ENCODE peak calls at places on chromosomes 6 and 20, in ten cellular contexts. D, W, G, T, X, Y, P, H, O and E are unnamed samples.

GRCh38 chr6:1412908-1413307 is 23.5 kb downstream of the FOXF2 start:
- DNase-seq in D (no peak), W (no peak), G (no peak), T (no peak), X (no peak), Y (no peak), P (no peak), H (no peak), O (no peak), E (no peak)

GRCh38 chr6:29981211-29981812 is 39.0 kb downstream of the HLA-A start:
- DNase-seq in D (no peak), W (no peak), G (no peak), T (no peak), X (no peak), Y (no peak), P (no peak), H (no peak), O (no peak), E (no peak)

GRCh38 chr6:36616888-36617521 is 22.8 kb downstream of the SRSF3 start:
- DNase-seq in D (no peak), W (no peak), G (no peak), T (peak), X (no peak), Y (no peak), P (peak), H (peak), O (no peak), E (no peak)

GRCh38 chr6:135901776-135902524 is 50.4 kb downstream of the PDE7B start:
- DNase-seq in D (no peak), W (no peak), G (peak), T (no peak), X (peak), Y (no peak), P (peak), H (peak), O (no peak), E (peak)

GRCh38 chr6:141169419-141169818 is 963.3 kb upstream of the GJE1 start:
- DNase-seq in D (no peak), W (no peak), G (peak), T (no peak), X (peak), Y (no peak), P (no peak), H (no peak), O (no peak), E (peak)

GRCh38 chr6:48087448-48087847 is 23.5 kb downstream of the PTCHD4 start:
- DNase-seq in D (peak), W (no peak), G (no peak), T (peak), X (peak), Y (no peak), P (no peak), H (no peak), O (no peak), E (peak)

GRCh38 chr20:5928831-5929715 is 21.3 kb downstream of the TRMT6 start:
- DNase-seq in D (no peak), W (no peak), G (no peak), T (no peak), X (no peak), Y (no peak), P (no peak), H (no peak), O (no peak), E (no peak)

GRCh38 chr20:32583581-32584045 is 1.5 kb downstream of the NOL4L start:
- DNase-seq in D (peak), W (peak), G (no peak), T (no peak), X (no peak), Y (no peak), P (no peak), H (no peak), O (no peak), E (no peak)

GRCh38 chr6:154356118-154356517 is 485 bp downstream of the IPCEF1 start:
- DNase-seq in D (no peak), W (no peak), G (no peak), T (no peak), X (no peak), Y (no peak), P (no peak), H (no peak), O (no peak), E (no peak)

GRCh38 chr6:137734875-137735182 is 132.2 kb upstream of the TNFAIP3 start:
- DNase-seq in D (no peak), W (no peak), G (no peak), T (no peak), X (no peak), Y (no peak), P (no peak), H (no peak), O (no peak), E (peak)

GRCh38 chr6:37096025-37096424 is 73.9 kb upstream of the PIM1 start:
- DNase-seq in D (no peak), W (no peak), G (no peak), T (no peak), X (no peak), Y (no peak), P (no peak), H (no peak), O (no peak), E (no peak)

GRCh38 chr20:33279261-33279910 is 3.6 kb upstream of the BPIFB1 start:
- DNase-seq in D (no peak), W (no peak), G (no peak), T (no peak), X (no peak), Y (peak), P (no peak), H (no peak), O (no peak), E (no peak)

GRCh38 chr6:148999921-149000589 is 253.2 kb downstream of the UST start:
- DNase-seq in D (no peak), W (no peak), G (peak), T (no peak), X (peak), Y (no peak), P (peak), H (peak), O (peak), E (peak)

GRCh38 chr6:160071805-160072687 is 49.6 kb upstream of the SLC22A1 start:
- DNase-seq in D (peak), W (no peak), G (no peak), T (no peak), X (no peak), Y (no peak), P (no peak), H (no peak), O (no peak), E (no peak)

GRCh38 chr6:136652656-136653055 is 102.4 kb upstream of the MAP7 start:
- DNase-seq in D (no peak), W (no peak), G (no peak), T (no peak), X (no peak), Y (no peak), P (no peak), H (no peak), O (no peak), E (no peak)

GRCh38 chr20:53331151-53331973 is 262.3 kb downstream of the ZNF217 start:
- DNase-seq in D (no peak), W (no peak), G (peak), T (no peak), X (no peak), Y (peak), P (peak), H (no peak), O (no peak), E (peak)

GRCh38 chr6:3722785-3723184 is 28.7 kb downstream of the PXDC1 start:
- DNase-seq in D (no peak), W (no peak), G (no peak), T (no peak), X (no peak), Y (peak), P (no peak), H (no peak), O (no peak), E (no peak)

GRCh38 chr20:63003546-63003945 is 3.2 kb downstream of the BHLHE23 start:
- DNase-seq in D (no peak), W (no peak), G (no peak), T (no peak), X (no peak), Y (no peak), P (no peak), H (no peak), O (no peak), E (no peak)

GRCh38 chr20:11118802-11119380 is 445.1 kb upstream of the JAG1 start:
- DNase-seq in D (no peak), W (no peak), G (no peak), T (no peak), X (peak), Y (no peak), P (peak), H (no peak), O (no peak), E (no peak)

GRCh38 chr6:13611715-13612114 is 3.4 kb upstream of the NOL7 start:
- DNase-seq in D (peak), W (no peak), G (no peak), T (peak), X (no peak), Y (no peak), P (no peak), H (no peak), O (no peak), E (no peak)

GRCh38 chr6:40996591-40997247 is 42.3 kb downstream of the UNC5CL start:
- DNase-seq in D (no peak), W (peak), G (no peak), T (no peak), X (peak), Y (peak), P (no peak), H (peak), O (no peak), E (peak)
- TF ChIP-seq CTCF in D (no peak), W (no peak), G (no peak), T (no peak), X (no peak), Y (no peak), P (no peak), H (no peak), O (no peak), E (no peak)

GRCh38 chr6:128000363-128000762 is 99.5 kb upstream of the THEMIS start:
- DNase-seq in D (no peak), W (no peak), G (no peak), T (no peak), X (no peak), Y (no peak), P (no peak), H (no peak), O (no peak), E (no peak)
- TF ChIP-seq CTCF in D (no peak), W (no peak), G (no peak), T (no peak), X (no peak), Y (no peak), P (no peak), H (no peak), O (no peak), E (no peak)

GRCh38 chr6:5728726-5729434 is 277.8 kb downstream of the NRN1 start:
- DNase-seq in D (peak), W (no peak), G (no peak), T (no peak), X (peak), Y (no peak), P (peak), H (no peak), O (no peak), E (no peak)

GRCh38 chr6:5726976-5727718 is 279.6 kb downstream of the NRN1 start:
- DNase-seq in D (peak), W (no peak), G (no peak), T (no peak), X (peak), Y (no peak), P (no peak), H (no peak), O (no peak), E (peak)

GRCh38 chr6:5730586-5731263 is 276.0 kb downstream of the NRN1 start:
- DNase-seq in D (no peak), W (no peak), G (no peak), T (no peak), X (peak), Y (no peak), P (peak), H (no peak), O (no peak), E (peak)

GRCh38 chr6:5731435-5731834 is 275.3 kb downstream of the NRN1 start:
- DNase-seq in D (no peak), W (no peak), G (no peak), T (no peak), X (no peak), Y (no peak), P (no peak), H (no peak), O (no peak), E (no peak)

DNA sequence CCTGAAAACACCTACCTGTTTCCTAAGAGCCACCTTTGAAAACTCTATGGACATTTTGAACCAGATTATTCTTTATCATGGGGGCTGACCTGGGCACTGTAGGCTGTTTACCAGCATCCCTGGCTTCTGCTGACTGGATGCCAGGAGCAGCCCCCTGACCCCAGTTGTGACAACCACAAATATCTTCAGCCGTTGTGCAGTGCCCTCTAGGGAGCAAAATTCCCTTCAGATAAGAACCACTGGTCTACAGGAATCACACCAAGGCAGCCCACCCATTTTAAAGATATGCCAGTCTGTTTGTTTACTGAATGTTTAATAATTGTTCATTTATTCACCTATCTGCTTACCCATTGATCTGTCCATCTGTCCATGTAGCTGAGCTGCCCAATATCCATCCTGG is 276.9 kb downstream of the NRN1 start:
- DNase-seq in D (no peak), W (no peak), G (no peak), T (no peak), X (no peak), Y (no peak), P (no peak), H (no peak), O (no peak), E (no peak)
- TF ChIP-seq CTCF in D (peak), W (no peak), G (no peak), T (no peak), X (no peak), Y (no peak), P (no peak), H (no peak), O (no peak), E (no peak)

DNA sequence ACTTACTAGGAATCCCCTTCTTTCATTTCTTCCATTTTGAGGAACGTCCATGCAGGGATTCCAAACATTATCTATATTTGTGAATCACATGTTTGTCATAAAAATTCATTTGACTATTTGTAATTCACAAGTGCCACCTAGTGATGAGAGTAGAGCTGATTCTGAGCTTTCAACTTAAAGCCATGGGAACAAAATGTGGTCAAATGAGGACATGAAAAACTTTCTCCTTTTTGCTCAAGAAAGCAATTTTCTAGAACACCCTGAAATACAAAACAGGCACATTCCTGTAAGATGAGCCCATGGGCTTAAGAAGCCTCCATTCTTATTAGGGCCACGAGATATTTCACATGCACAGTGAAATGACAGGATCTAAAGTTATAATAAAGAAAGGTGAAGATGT is 12.3 kb downstream of the MAP3K7 start:
- DNase-seq in D (peak), W (no peak), G (no peak), T (no peak), X (peak), Y (no peak), P (no peak), H (no peak), O (no peak), E (peak)
- TF ChIP-seq CTCF in D (peak), W (no peak), G (no peak), T (no peak), X (peak), Y (no peak), P (no peak), H (no peak), O (no peak), E (peak)